ENCODE peak calls at places on chromosome 10, in five cellular contexts. G is sigmoid colon, I is natural killer cell, L is NCI-H2029, F is amniotic stem cell. C is an unnamed sample.

GRCh38 chr10:103241262-103242011 is 4.2 kb upstream of the RPEL1 start:
- DNase-seq in G (no peak), I (no peak), L (peak), F (peak), C (no peak)

GRCh38 chr10:69403519-69403918 is 13.2 kb downstream of the TACR2 start:
- DNase-seq in G (no peak), I (no peak), L (no peak), F (peak), C (no peak)

GRCh38 chr10:28841625-28842024 is 164.3 kb downstream of the BAMBI start:
- DNase-seq in G (no peak), I (no peak), L (no peak), F (peak), C (no peak)

GRCh38 chr10:132397036-132397541 is at the start of gene PWWP2B:
- DNase-seq in G (peak), I (peak), L (no peak), F (no peak), C (peak)

GRCh38 chr10:30359373-30360206 is 10.5 kb upstream of the MTPAP start:
- DNase-seq in G (peak), I (peak), L (peak), F (no peak), C (peak)

GRCh38 chr10:81875680-81876252 is 772 bp downstream of the NRG3 start:
- DNase-seq in G (no peak), I (no peak), L (no peak), F (no peak), C (peak)

GRCh38 chr10:130726996-130727725 is 584.4 kb downstream of the TCERG1L start:
- DNase-seq in G (no peak), I (no peak), L (no peak), F (no peak), C (peak)

GRCh38 chr10:21160116-21160515 is 263.0 kb upstream of the NEBL start:
- DNase-seq in G (no peak), I (no peak), L (peak), F (no peak), C (no peak)

GRCh38 chr10:63427013-63427412 is 38.8 kb downstream of the JMJD1C start:
- DNase-seq in G (no peak), I (no peak), L (no peak), F (no peak), C (no peak)